ENCODE peak calls at places on chromosomes 2 and 18, in nine cellular contexts. Y is H9; U is CD4-positive, alpha-beta memory T cell; B is nephron progenitor cell; I is ELR; X is A673; S is body of pancreas; G is caudate nucleus; O is A549. Z is an unnamed sample.
A peak's percentile ranks its signal among the peaks of the same experiment; 100 is the strongest.

GRCh38 chr2:143140864-143141637 is 11.8 kb downstream of the ARHGAP15 start:
- DNase-seq in Y (no peak), U (no peak), B (no peak), I (no peak), X (no peak), S (no peak), G (no peak), O (no peak), Z (no peak)

GRCh38 chr2:205800257-205800656 is 118.0 kb downstream of the NRP2 start:
- DNase-seq in Y (no peak), U (no peak), B (no peak), I (no peak), X (no peak), S (no peak), G (no peak), O (no peak), Z (no peak)

GRCh38 chr18:12057419-12058039 is 36.1 kb upstream of the ANKRD62 start:
- DNase-seq in Y (peak; percentile 67), U (no peak), B (no peak), I (no peak), X (no peak), S (no peak), G (no peak), O (no peak), Z (no peak)

GRCh38 chr18:27583466-27583865 is 398.4 kb upstream of the CHST9 start:
- DNase-seq in Y (no peak), U (no peak), B (no peak), I (no peak), X (no peak), S (no peak), G (no peak), O (no peak), Z (no peak)

GRCh38 chr18:48946329-48946835 is 4.4 kb downstream of the SMAD7 start:
- DNase-seq in Y (no peak), U (no peak), B (no peak), I (peak; percentile 83), X (peak; percentile 54), S (peak; percentile 60), G (no peak), O (no peak), Z (no peak)

GRCh38 chr18:62663731-62664336 is 51.5 kb upstream of the PHLPP1 start:
- DNase-seq in Y (no peak), U (no peak), B (no peak), I (peak; percentile 79), X (no peak), S (no peak), G (no peak), O (peak; percentile 10), Z (no peak)

GRCh38 chr18:11733031-11733430 is 44.0 kb downstream of the GNAL start:
- DNase-seq in Y (peak; percentile 83), U (peak; percentile 44), B (peak; percentile 87), I (peak; percentile 67), X (peak; percentile 78), S (peak; percentile 77), G (peak; percentile 34), O (peak; percentile 74), Z (peak; percentile 84)

GRCh38 chr2:204108301-204108700 is 171.7 kb downstream of the ICOS start:
- DNase-seq in Y (peak; percentile 51), U (peak; percentile 67), B (peak; percentile 60), I (peak; percentile 27), X (peak; percentile 68), S (no peak), G (no peak), O (peak; percentile 6), Z (no peak)

GRCh38 chr2:205845446-205845845 is 163.1 kb downstream of the NRP2 start:
- DNase-seq in Y (no peak), U (no peak), B (no peak), I (no peak), X (no peak), S (no peak), G (no peak), O (no peak), Z (no peak)

GRCh38 chr2:58479557-58480120 is 238.5 kb upstream of the FANCL start:
- DNase-seq in Y (peak; percentile 49), U (no peak), B (no peak), I (no peak), X (peak; percentile 22), S (no peak), G (no peak), O (no peak), Z (no peak)

GRCh38 chr2:20052872-20053281 is 1.4 kb upstream of the LAPTM4A start:
- DNase-seq in Y (no peak), U (no peak), B (peak; percentile 37), I (peak; percentile 83), X (peak; percentile 88), S (peak; percentile 63), G (no peak), O (peak; percentile 81), Z (peak; percentile 86)

GRCh38 chr2:16973586-16974274 is 308.1 kb upstream of the CYRIA start:
- DNase-seq in Y (no peak), U (no peak), B (no peak), I (no peak), X (no peak), S (no peak), G (no peak), O (no peak), Z (no peak)

GRCh38 chr2:27711804-27712203 is 48.1 kb downstream of the SLC4A1AP start:
- DNase-seq in Y (no peak), U (no peak), B (no peak), I (no peak), X (no peak), S (no peak), G (no peak), O (no peak), Z (no peak)

GRCh38 chr2:216490061-216490460 is 8.6 kb upstream of the RPL37A start:
- DNase-seq in Y (no peak), U (no peak), B (no peak), I (peak; percentile 81), X (no peak), S (no peak), G (no peak), O (no peak), Z (no peak)

GRCh38 chr18:77114564-77115391 is 17.8 kb downstream of the MBP start:
- DNase-seq in Y (no peak), U (no peak), B (no peak), I (peak; percentile 69), X (no peak), S (peak; percentile 93), G (peak; percentile 15), O (peak; percentile 96), Z (peak; percentile 95)

GRCh38 chr2:160596431-160596830 is 102.8 kb upstream of the RBMS1 start:
- DNase-seq in Y (no peak), U (no peak), B (no peak), I (no peak), X (no peak), S (no peak), G (no peak), O (no peak), Z (no peak)

GRCh38 chr18:6732952-6733351 is 3.4 kb downstream of the ARHGAP28 start:
- DNase-seq in Y (no peak), U (no peak), B (no peak), I (no peak), X (no peak), S (no peak), G (no peak), O (no peak), Z (no peak)

Z was measured in lower lobe of right lung.